ENCODE peak calls at places on chromosomes 3 and 15, in ten cellular contexts. I, J, V, P, F, N, M, G, O and S are unnamed samples.

GRCh38 chr15:62135532-62136134 is 29.5 kb downstream of the C2CD4B start:
- DNase-seq in I (no peak), J (peak; percentile 21), V (no peak), P (no peak), F (no peak), N (peak; percentile 29), M (no peak), G (peak; percentile 80), O (peak; percentile 73), S (peak; percentile 42)

GRCh38 chr3:155766206-155766605 is 21.3 kb upstream of the PLCH1 start:
- DNase-seq in I (no peak), J (peak; percentile 75), V (no peak), P (no peak), F (no peak), N (no peak), M (no peak), G (peak; percentile 37), O (no peak), S (no peak)

GRCh38 chr3:39541917-39542329 is 74.4 kb downstream of the MOBP start:
- DNase-seq in I (no peak), J (peak; percentile 34), V (peak; percentile 1), P (peak; percentile 12), F (no peak), N (peak; percentile 3), M (no peak), G (peak; percentile 12), O (peak; percentile 35), S (no peak)

GRCh38 chr3:47781326-47781684 is 388 bp downstream of the SMARCC1 start:
- DNase-seq in I (peak; percentile 17), J (no peak), V (no peak), P (peak; percentile 63), F (no peak), N (peak; percentile 60), M (peak; percentile 57), G (no peak), O (peak; percentile 42), S (peak; percentile 16)

GRCh38 chr15:90482124-90483011 is 47.4 kb upstream of the CRTC3 start:
- DNase-seq in I (peak; percentile 2), J (peak; percentile 74), V (no peak), P (no peak), F (no peak), N (peak; percentile 62), M (peak; percentile 36), G (peak; percentile 52), O (peak; percentile 56), S (peak; percentile 44)

GRCh38 chr15:56772868-56773639 is 39.7 kb upstream of the ZNF280D start:
- DNase-seq in I (peak; percentile 62), J (peak; percentile 58), V (no peak), P (no peak), F (no peak), N (peak; percentile 42), M (no peak), G (peak; percentile 41), O (peak; percentile 75), S (peak; percentile 48)

GRCh38 chr3:131200636-131201199 is 174.0 kb downstream of the NEK11 start:
- DNase-seq in I (no peak), J (no peak), V (no peak), P (no peak), F (no peak), N (no peak), M (no peak), G (no peak), O (no peak), S (no peak)

GRCh38 chr3:102223139-102223538 is 211.7 kb upstream of the ZPLD1 start:
- DNase-seq in I (no peak), J (no peak), V (no peak), P (no peak), F (no peak), N (no peak), M (no peak), G (no peak), O (no peak), S (no peak)

GRCh38 chr15:95520511-95520910 is 810.0 kb upstream of the NR2F2 start:
- DNase-seq in I (no peak), J (no peak), V (no peak), P (no peak), F (no peak), N (no peak), M (no peak), G (peak; percentile 18), O (peak; percentile 37), S (no peak)

GRCh38 chr15:57667171-57667924 is 39.2 kb upstream of the POLR2M start:
- DNase-seq in I (no peak), J (peak; percentile 79), V (peak; percentile 42), P (peak; percentile 18), F (peak; percentile 19), N (no peak), M (no peak), G (peak; percentile 68), O (peak; percentile 93), S (peak; percentile 61)

GRCh38 chr15:89803941-89804800 is 10.5 kb downstream of the ANPEP start:
- DNase-seq in I (no peak), J (no peak), V (no peak), P (no peak), F (no peak), N (no peak), M (no peak), G (no peak), O (no peak), S (no peak)

GRCh38 chr15:71250936-71251468 is 135.7 kb downstream of the THSD4 start:
- DNase-seq in I (no peak), J (no peak), V (no peak), P (no peak), F (no peak), N (no peak), M (no peak), G (no peak), O (no peak), S (no peak)

GRCh38 chr15:89767411-89767915 is 8.7 kb upstream of the MESP2 start:
- DNase-seq in I (no peak), J (no peak), V (no peak), P (no peak), F (no peak), N (no peak), M (no peak), G (peak; percentile 68), O (no peak), S (no peak)

GRCh38 chr3:156643729-156644389 is 30.5 kb upstream of the TIPARP start:
- DNase-seq in I (peak; percentile 62), J (peak; percentile 27), V (no peak), P (no peak), F (no peak), N (peak; percentile 99), M (peak; percentile 26), G (no peak), O (no peak), S (peak; percentile 60)

GRCh38 chr15:69557340-69558137 is 104.9 kb downstream of the RPLP1 start:
- DNase-seq in I (no peak), J (peak; percentile 94), V (peak; percentile 88), P (peak; percentile 21), F (peak; percentile 77), N (no peak), M (no peak), G (peak; percentile 98), O (peak; percentile 97), S (peak; percentile 86)

GRCh38 chr3:126357299-126358037 is at the start of gene KLF15:
- DNase-seq in I (no peak), J (peak; percentile 81), V (peak; percentile 50), P (peak; percentile 79), F (no peak), N (peak; percentile 62), M (peak; percentile 68), G (peak; percentile 77), O (peak; percentile 81), S (peak; percentile 41)

GRCh38 chr3:72306800-72307341 is 521.9 kb upstream of the PROK2 start:
- DNase-seq in I (no peak), J (peak; percentile 58), V (no peak), P (peak; percentile 89), F (no peak), N (peak; percentile 61), M (no peak), G (no peak), O (no peak), S (no peak)

GRCh38 chr3:122263974-122264588 is 61.0 kb upstream of the CSTA start:
- DNase-seq in I (no peak), J (no peak), V (no peak), P (no peak), F (no peak), N (no peak), M (no peak), G (no peak), O (no peak), S (no peak)

GRCh38 chr3:168077091-168077490 is 18.6 kb downstream of the GOLIM4 start:
- DNase-seq in I (no peak), J (no peak), V (no peak), P (no peak), F (no peak), N (no peak), M (no peak), G (peak; percentile 69), O (peak; percentile 64), S (no peak)

GRCh38 chr3:135752851-135753250 is 212.7 kb upstream of the PPP2R3A start:
- DNase-seq in I (no peak), J (no peak), V (no peak), P (peak; percentile 19), F (no peak), N (peak; percentile 2), M (no peak), G (peak; percentile 15), O (no peak), S (no peak)

GRCh38 chr3:138282836-138283235 is 46.8 kb downstream of the NME9 start:
- DNase-seq in I (no peak), J (no peak), V (no peak), P (no peak), F (no peak), N (no peak), M (no peak), G (no peak), O (no peak), S (no peak)

GRCh38 chr3:188869628-188870027 is 302.1 kb upstream of the TPRG1 start:
- DNase-seq in I (no peak), J (no peak), V (no peak), P (no peak), F (no peak), N (no peak), M (no peak), G (peak; percentile 65), O (no peak), S (no peak)

GRCh38 chr15:79994651-79995050 is 23.7 kb upstream of the BCL2A1 start:
- DNase-seq in I (no peak), J (no peak), V (no peak), P (peak; percentile 14), F (peak; percentile 19), N (no peak), M (no peak), G (peak; percentile 80), O (peak; percentile 62), S (no peak)

GRCh38 chr15:67821784-67822451 is 3.4 kb upstream of the SKOR1 start:
- DNase-seq in I (no peak), J (no peak), V (no peak), P (peak; percentile 26), F (no peak), N (no peak), M (no peak), G (no peak), O (no peak), S (no peak)

GRCh38 chr3:118907909-118908308 is 126.7 kb downstream of the IGSF11 start:
- DNase-seq in I (no peak), J (no peak), V (no peak), P (peak; percentile 21), F (no peak), N (no peak), M (no peak), G (no peak), O (no peak), S (no peak)

GRCh38 chr3:46087871-46088270 is 60.6 kb upstream of the XCR1 start:
- DNase-seq in I (peak; percentile 53), J (peak; percentile 75), V (no peak), P (no peak), F (no peak), N (peak; percentile 56), M (no peak), G (peak; percentile 63), O (peak; percentile 42), S (no peak)

GRCh38 chr15:60373745-60374144 is 24.0 kb downstream of the ANXA2 start:
- DNase-seq in I (no peak), J (no peak), V (no peak), P (no peak), F (no peak), N (no peak), M (no peak), G (no peak), O (no peak), S (no peak)